ENCODE peak calls at places on chromosomes 11 and 22, in ten cellular contexts. S is ELF-1, U is aorta, V is PC-9, C is head of caudate nucleus, Q is Right ventricle myocardium inferior, J is NCI-H2081, F is left cardiac atrium, D is ACHN, Z is occipital lobe. B is an unnamed sample.

GRCh38 chr22:23836692-23837495 is 1.9 kb downstream of the DERL3 start:
- DNase-seq in Z (no peak), F (no peak), V (no peak), J (no peak), S (no peak), C (no peak), D (no peak), U (peak), Q (peak), B (no peak)

GRCh38 chr11:114618139-114618538 is 22.6 kb upstream of the NXPE4 start:
- DNase-seq in C (no peak), U (no peak), V (no peak), D (no peak), F (no peak), Z (no peak), S (no peak), Q (no peak), J (no peak), B (no peak)

GRCh38 chr11:109853156-109853776 is 239.9 kb upstream of the ZC3H12C start:
- DNase-seq in Z (no peak), U (no peak), V (peak), F (no peak), C (no peak), Q (no peak), J (peak), S (no peak), D (peak), B (peak)

GRCh38 chr22:35591696-35592417 is 25.3 kb downstream of the MB start:
- DNase-seq in J (no peak), F (no peak), S (no peak), D (no peak), C (no peak), Q (peak), Z (no peak), U (peak), V (no peak), B (no peak)

GRCh38 chr22:19111140-19111539 is 11.1 kb downstream of the DGCR2 start:
- DNase-seq in Q (no peak), C (no peak), Z (no peak), D (no peak), F (no peak), J (peak), S (no peak), U (no peak), V (no peak), B (no peak)

GRCh38 chr11:134466909-134467567 is 55.0 kb upstream of the B3GAT1 start:
- DNase-seq in U (no peak), F (no peak), Q (no peak), C (no peak), S (no peak), D (no peak), J (no peak), V (no peak), Z (no peak), B (no peak)

GRCh38 chr11:123235687-123236261 is 40.7 kb upstream of the CLMP start:
- DNase-seq in Z (no peak), F (no peak), S (no peak), J (no peak), Q (no peak), V (no peak), D (no peak), C (no peak), U (peak), B (no peak)

GRCh38 chr11:102111011-102111786 is 952 bp downstream of the YAP1 start:
- DNase-seq in Q (peak), Z (no peak), D (peak), U (peak), F (peak), J (peak), C (peak), S (peak), V (peak), B (no peak)

GRCh38 chr22:27773236-27773550 is 28.4 kb downstream of the MN1 start:
- DNase-seq in S (no peak), U (no peak), Q (no peak), J (no peak), Z (no peak), C (no peak), D (no peak), F (no peak), V (no peak), B (no peak)

GRCh38 chr11:46240861-46241260 is 36.6 kb upstream of the CREB3L1 start:
- DNase-seq in U (no peak), D (no peak), F (no peak), J (no peak), Z (no peak), S (peak), V (no peak), Q (no peak), C (no peak), B (no peak)

GRCh38 chr11:61618991-61619390 is 38.1 kb upstream of the SYT7 start:
- DNase-seq in U (no peak), V (no peak), S (peak), J (no peak), Z (no peak), C (no peak), Q (no peak), D (no peak), F (no peak), B (no peak)

GRCh38 chr22:29879738-29880137 is 3.2 kb upstream of the MTMR3 start:
- DNase-seq in S (no peak), C (no peak), Q (no peak), F (no peak), U (no peak), J (no peak), V (no peak), D (no peak), Z (no peak), B (no peak)

GRCh38 chr11:57314221-57314973 is 10.4 kb downstream of the TNKS1BP1 start:
- DNase-seq in U (peak), S (no peak), Z (no peak), C (no peak), V (no peak), Q (no peak), F (no peak), D (no peak), J (no peak), B (no peak)

GRCh38 chr11:119774180-119774763 is 45.3 kb upstream of the NECTIN1 start:
- DNase-seq in J (no peak), U (no peak), Q (no peak), Z (no peak), V (peak), S (peak), C (no peak), F (no peak), D (peak), B (no peak)

GRCh38 chr11:75524576-75525432 is 937 bp downstream of the GDPD5 start:
- DNase-seq in J (no peak), V (no peak), S (no peak), Z (no peak), C (peak), D (no peak), Q (no peak), U (peak), F (no peak), B (no peak)

GRCh38 chr11:126890561-126890960 is 110.0 kb downstream of the KIRREL3 start:
- DNase-seq in V (no peak), D (no peak), F (no peak), J (no peak), Z (peak), Q (no peak), U (no peak), S (peak), C (peak), B (no peak)

GRCh38 chr11:31779268-31779879 is 31.7 kb downstream of the PAX6 start:
- DNase-seq in V (no peak), U (no peak), D (no peak), Q (no peak), F (no peak), C (no peak), Z (no peak), S (peak), J (peak), B (no peak)

GRCh38 chr11:12280838-12281565 is 96.4 kb upstream of the PARVA start:
- DNase-seq in C (no peak), Q (no peak), U (no peak), D (no peak), Z (no peak), V (no peak), S (no peak), F (no peak), J (no peak), B (no peak)

GRCh38 chr11:57321996-57322880 is 2.5 kb downstream of the TNKS1BP1 start:
- DNase-seq in Z (peak), V (peak), D (peak), U (peak), C (peak), J (peak), S (peak), Q (peak), F (peak), B (peak)

GRCh38 chr11:103326070-103326794 is 217.0 kb downstream of the DYNC2H1 start:
- DNase-seq in U (peak), V (peak), S (peak), Q (no peak), J (peak), F (peak), D (peak), C (no peak), Z (no peak), B (peak)

GRCh38 chr22:22923930-22924329 is 36.3 kb downstream of the IGLL5 start:
- DNase-seq in C (no peak), Q (no peak), Z (no peak), J (no peak), F (no peak), S (no peak), U (peak), V (no peak), D (no peak), B (no peak)

GRCh38 chr22:44045171-44045570 is 21.1 kb downstream of the PARVB start:
- DNase-seq in F (no peak), D (no peak), Q (no peak), Z (no peak), V (no peak), U (no peak), S (no peak), J (no peak), C (no peak), B (no peak)

GRCh38 chr22:44549021-44549420 is 51.0 kb upstream of the RTL6 start:
- DNase-seq in S (no peak), D (no peak), J (no peak), Q (no peak), U (no peak), V (no peak), Z (no peak), C (no peak), F (no peak), B (no peak)

GRCh38 chr11:131063638-131064037 is 147.4 kb upstream of the SNX19 start:
- DNase-seq in F (no peak), Z (no peak), Q (no peak), V (no peak), J (no peak), C (no peak), D (no peak), S (peak), U (no peak), B (no peak)

GRCh38 chr11:134725211-134725610 is 313.2 kb upstream of the B3GAT1 start:
- DNase-seq in U (no peak), Q (no peak), J (no peak), F (no peak), C (no peak), D (no peak), S (no peak), Z (no peak), V (no peak), B (no peak)

GRCh38 chr11:85569525-85569924 is 57.6 kb downstream of the DLG2 start:
- DNase-seq in Q (no peak), V (no peak), S (no peak), F (no peak), D (no peak), C (no peak), J (no peak), Z (no peak), U (no peak), B (no peak)

GRCh38 chr11:3831378-3832239 is 9.2 kb downstream of the RHOG start:
- DNase-seq in Z (no peak), S (no peak), Q (no peak), F (no peak), J (no peak), U (peak), V (no peak), D (no peak), C (no peak), B (no peak)

GRCh38 chr11:35115688-35116030 is 23.3 kb upstream of the CD44 start:
- DNase-seq in J (no peak), Z (no peak), Q (no peak), S (no peak), U (no peak), V (no peak), D (no peak), F (no peak), C (no peak), B (no peak)